ENCODE peak calls at places on chromosomes 3 and 15, in seven cellular contexts. A is NCI-H1694 treated with DMSO at 0.1 percent for 48 hours, B is mesendoderm, V is HAP-1, P is germinal center, I is upper lobe of right lung, S is NCI-H1417. N is an unnamed sample.

GRCh38 chr3:82085356-82085755 is 323.9 kb upstream of the GBE1 start:
- DNase-seq in A (no peak), B (no peak), V (peak), P (no peak), I (no peak), S (no peak), N (no peak)

GRCh38 chr3:66261318-66261717 is 40.5 kb downstream of the SLC25A26 start:
- DNase-seq in A (no peak), B (peak), V (no peak), P (no peak), I (no peak), S (no peak), N (no peak)

GRCh38 chr3:98612587-98612986 is 19.2 kb upstream of the CPOX start:
- DNase-seq in A (no peak), B (peak), V (peak), P (no peak), I (no peak), S (peak), N (no peak)

GRCh38 chr15:41801850-41802455 is 25.9 kb upstream of the JMJD7 start:
- DNase-seq in A (no peak), B (no peak), V (no peak), P (no peak), I (no peak), S (no peak), N (no peak)

GRCh38 chr3:81910244-81910852 is 148.9 kb upstream of the GBE1 start:
- DNase-seq in A (no peak), B (peak), V (peak), P (peak), I (no peak), S (peak), N (peak)

GRCh38 chr3:11221818-11222217 is 50.4 kb upstream of the ATG7 start:
- DNase-seq in A (no peak), B (no peak), V (no peak), P (no peak), I (no peak), S (peak), N (no peak)

GRCh38 chr3:46662771-46663551 is 30.5 kb downstream of the ALS2CL start:
- DNase-seq in A (no peak), B (no peak), V (peak), P (no peak), I (no peak), S (peak), N (no peak)

GRCh38 chr15:42232606-42233005 is 24.5 kb upstream of the VPS39 start:
- DNase-seq in A (no peak), B (no peak), V (no peak), P (no peak), I (no peak), S (no peak), N (no peak)

GRCh38 chr3:79012946-79013362 is 754.8 kb downstream of the ROBO1 start:
- DNase-seq in A (peak), B (peak), V (no peak), P (no peak), I (no peak), S (peak), N (peak)

GRCh38 chr3:35651888-35652287 is 12.6 kb downstream of the ARPP21 start:
- DNase-seq in A (peak), B (no peak), V (no peak), P (no peak), I (no peak), S (no peak), N (no peak)

GRCh38 chr15:75062706-75063105 is 39.3 kb downstream of the PPCDC start:
- DNase-seq in A (no peak), B (no peak), V (no peak), P (no peak), I (peak), S (no peak), N (no peak)